ENCODE peak calls at places on chromosomes 11 and 22, in nine cellular contexts. Q is mesenchymal stem cell, H is skeletal muscle cell, K is HL-60, A is left cardiac atrium, Z is WTC11, U is posterior cingulate gyrus, I is activated T-helper 1 cell treated with Interleukin-2 at 50 U/mL for 16 hours, E is esophagus squamous epithelium. P is an unnamed sample.

GRCh38 chr22:50738649-50739227 is 734 bp downstream of the ACR start:
- DNase-seq in U (no peak), H (no peak), I (no peak), K (no peak), Z (no peak), E (no peak), A (no peak), Q (no peak), P (no peak)

GRCh38 chr22:23685205-23685784 is 5.5 kb upstream of the RGL4 start:
- DNase-seq in Z (no peak), A (no peak), U (no peak), H (no peak), I (no peak), Q (peak), E (no peak), K (no peak), P (no peak)

GRCh38 chr22:30872282-30873041 is 96.1 kb downstream of the MORC2 start:
- DNase-seq in E (no peak), H (no peak), Z (no peak), U (peak), Q (no peak), K (no peak), A (no peak), I (no peak), P (no peak)

GRCh38 chr22:50293441-50294318 is 13.8 kb downstream of the PLXNB2 start:
- DNase-seq in A (peak), Z (peak), E (no peak), I (no peak), U (no peak), H (no peak), K (no peak), Q (peak), P (no peak)

GRCh38 chr22:22770280-22770871 is 117.2 kb upstream of the IGLL5 start:
- DNase-seq in A (peak), Q (peak), I (peak), K (peak), Z (peak), U (peak), E (no peak), H (no peak), P (peak)

GRCh38 chr11:129366737-129367597 is 8.7 kb upstream of the BARX2 start:
- DNase-seq in I (no peak), A (no peak), E (no peak), U (no peak), H (no peak), Z (no peak), K (no peak), Q (no peak), P (no peak)

GRCh38 chr11:114137838-114138237 is 78.3 kb downstream of the ZBTB16 start:
- DNase-seq in E (no peak), I (no peak), Z (no peak), U (no peak), K (no peak), Q (no peak), A (no peak), H (no peak), P (no peak)

GRCh38 chr11:27626269-27626937 is 73.9 kb downstream of the BDNF start:
- DNase-seq in E (no peak), H (no peak), K (no peak), U (no peak), Z (no peak), I (no peak), Q (no peak), A (no peak), P (no peak)

GRCh38 chr11:2447253-2447950 is 2.6 kb downstream of the KCNQ1 start:
- DNase-seq in Z (no peak), K (no peak), U (no peak), Q (no peak), I (no peak), H (no peak), E (no peak), A (no peak), P (peak)

GRCh38 chr11:14908214-14908880 is 16.3 kb upstream of the CYP2R1 start:
- DNase-seq in E (no peak), Q (peak), K (no peak), H (no peak), I (no peak), Z (no peak), A (no peak), U (no peak), P (peak)

GRCh38 chr11:124179311-124179710 is 3.8 kb upstream of the OR10D3 start:
- DNase-seq in E (no peak), Z (no peak), A (no peak), Q (no peak), U (no peak), I (no peak), K (no peak), H (no peak), P (no peak)

GRCh38 chr11:67456068-67456705 is 1.0 kb downstream of the CABP4 start:
- DNase-seq in U (no peak), Q (no peak), Z (no peak), A (no peak), E (no peak), H (no peak), K (no peak), I (no peak), P (no peak)

GRCh38 chr22:19607198-19608113 is 83.2 kb upstream of the CLDN5 start:
- DNase-seq in E (no peak), Z (peak), K (no peak), A (no peak), H (no peak), I (peak), Q (no peak), U (no peak), P (no peak)

GRCh38 chr11:78221396-78222315 is 32.9 kb downstream of the USP35 start:
- DNase-seq in Q (no peak), A (no peak), H (no peak), I (no peak), K (no peak), Z (no peak), U (no peak), E (no peak), P (no peak)

GRCh38 chr11:103450241-103450640 is 341.0 kb downstream of the DYNC2H1 start:
- DNase-seq in E (no peak), A (no peak), I (no peak), H (no peak), K (no peak), Z (no peak), Q (peak), U (no peak), P (no peak)

GRCh38 chr22:26610072-26610958 is 7.5 kb downstream of the CRYBB1 start:
- DNase-seq in I (no peak), H (peak), Z (no peak), K (no peak), A (no peak), E (no peak), U (peak), Q (peak), P (peak)

GRCh38 chr11:131999084-131999483 is 628.7 kb downstream of the NTM start:
- DNase-seq in H (no peak), Q (peak), A (no peak), U (no peak), I (no peak), Z (no peak), E (no peak), K (no peak), P (no peak)

GRCh38 chr11:35007277-35007676 is 90.9 kb downstream of the PDHX start:
- DNase-seq in Z (no peak), H (no peak), I (no peak), Q (no peak), K (no peak), E (no peak), U (no peak), A (no peak), P (no peak)

GRCh38 chr22:32844251-32844650 is 42.7 kb downstream of the TIMP3 start:
- DNase-seq in Z (no peak), I (no peak), K (no peak), E (no peak), A (no peak), U (no peak), Q (no peak), H (no peak), P (no peak)

GRCh38 chr11:12402027-12402426 is 24.7 kb downstream of the PARVA start:
- DNase-seq in Z (no peak), I (no peak), A (no peak), Q (no peak), E (no peak), K (no peak), H (no peak), U (no peak), P (no peak)

P was measured in AML-193.